ENCODE peak calls at places on chromosomes 11 and 22, in five cellular contexts. J is stimulated activated CD4-positive, alpha-beta T cell treated with anti-CD3 and anti-CD28 coated beads, Interleukin-2, amount 100 ng/mL, for 24 hours; S is HTR-8/SVneo; N is GM23248; F is EH. P is an unnamed sample.

GRCh38 chr22:46581580-46582244 is 38.5 kb upstream of the GRAMD4 start:
- DNase-seq in F (no peak), S (no peak), J (no peak), N (no peak), P (no peak)

GRCh38 chr22:34976474-34976873 is 89.5 kb upstream of the ISX start:
- DNase-seq in F (no peak), J (peak), N (no peak), S (no peak), P (no peak)

GRCh38 chr11:77071671-77072605 is 5.2 kb downstream of the CAPN5 start:
- DNase-seq in F (peak), N (peak), J (no peak), S (no peak), P (no peak)

GRCh38 chr11:77249427-77249826 is 52.1 kb downstream of the GDPD4 start:
- DNase-seq in S (no peak), J (no peak), F (peak), N (peak), P (no peak)

GRCh38 chr11:118605116-118605867 is 2.1 kb upstream of the PHLDB1 start:
- DNase-seq in S (no peak), F (peak), J (no peak), N (peak), P (peak)

GRCh38 chr11:122362381-122362780 is 246.4 kb upstream of the BLID start:
- DNase-seq in S (no peak), J (no peak), F (no peak), N (peak), P (no peak)

GRCh38 chr22:42919199-42919598 is 62.1 kb upstream of the ARFGAP3 start:
- DNase-seq in J (no peak), S (peak), N (peak), F (peak), P (peak)

GRCh38 chr11:73141309-73142127 is 600 bp downstream of the FCHSD2 start:
- DNase-seq in S (peak), J (peak), N (peak), F (peak), P (peak)

GRCh38 chr11:94132152-94132558 is 3.5 kb downstream of the PANX1 start:
- DNase-seq in F (peak), S (peak), N (peak), J (no peak), P (no peak)

P was measured in hepatic stellate cell.